ENCODE peak calls at places on chromosome 6, in ten cellular contexts. T is neural crest cell; V is PC-9; A is activated T-helper 1 cell treated with Interleukin-2 at 50 U/mL for 16 hours; L is HT-29; K is iris pigment epithelial cell; E is foreskin keratinocyte; Z is HS-5; N is central memory CD4-positive, alpha-beta T cell; S is non-pigmented ciliary epithelial cell. B is an unnamed sample.

GRCh38 chr6:108762394-108762793 is 85.8 kb upstream of the ARMC2 start:
- DNase-seq in N (no peak), E (no peak), V (no peak), Z (no peak), L (no peak), K (no peak), A (no peak), S (no peak), T (no peak), B (no peak)

GRCh38 chr6:69155467-69155866 is 520.4 kb downstream of the ADGRB3 start:
- DNase-seq in N (no peak), K (no peak), A (no peak), E (no peak), T (no peak), S (no peak), L (no peak), V (no peak), Z (no peak), B (no peak)

GRCh38 chr6:116406678-116407345 is 36.1 kb downstream of the DSE start:
- DNase-seq in L (no peak), N (no peak), Z (no peak), V (no peak), T (no peak), S (no peak), K (peak), E (no peak), A (no peak), B (no peak)

GRCh38 chr6:151442359-151442758 is 9.6 kb downstream of the RMND1 start:
- DNase-seq in E (no peak), T (no peak), S (no peak), K (no peak), V (no peak), A (no peak), L (no peak), N (no peak), Z (no peak), B (no peak)

GRCh38 chr6:17457956-17458355 is 64.6 kb downstream of the CAP2 start:
- DNase-seq in A (no peak), V (no peak), K (no peak), S (no peak), E (no peak), L (no peak), N (no peak), Z (no peak), T (no peak), B (no peak)

GRCh38 chr6:42190784-42191183 is 4.0 kb downstream of the GUCA1B start:
- DNase-seq in N (no peak), K (peak), L (no peak), V (no peak), S (peak), T (no peak), A (no peak), Z (no peak), E (no peak), B (no peak)

GRCh38 chr6:157236040-157236725 is 87.1 kb downstream of the TMEM242 start:
- DNase-seq in Z (no peak), V (no peak), T (no peak), N (no peak), S (no peak), E (no peak), L (no peak), A (no peak), K (no peak), B (peak)

GRCh38 chr6:108651781-108652227 is 91.1 kb downstream of the FOXO3 start:
- DNase-seq in V (no peak), L (no peak), S (peak), Z (peak), K (peak), A (no peak), E (peak), N (no peak), T (no peak), B (no peak)

GRCh38 chr6:9126845-9127560 is 691.7 kb upstream of the SLC35B3 start:
- DNase-seq in N (no peak), Z (peak), S (peak), V (peak), A (no peak), K (peak), E (peak), T (no peak), L (no peak), B (no peak)